ENCODE peak calls at places on chromosomes 12 and 14, in nine cellular contexts. E is T-helper 9 cell; J is NCI-H345; C is stimulated activated CD4-positive, alpha-beta T cell treated with anti-CD3 and anti-CD28 coated beads, Interleukin-1b, Interleukin-23, amount 100 ng/mL, for 4 hours; F is osteoblast; T is ovary; R is NCI-H1105; P is mammary epithelial cell; K is NAMALWA. B is an unnamed sample.

GRCh38 chr12:49870501-49871262 is 27.8 kb upstream of the BCDIN3D start:
- DNase-seq in R (no peak), T (peak), E (no peak), C (no peak), K (no peak), F (no peak), P (no peak), J (no peak), B (no peak)

GRCh38 chr14:61521773-61522172 is 173.5 kb upstream of the HIF1A start:
- DNase-seq in K (no peak), R (no peak), J (no peak), C (no peak), F (no peak), T (no peak), E (no peak), P (no peak), B (no peak)

GRCh38 chr12:62006076-62006732 is 254.0 kb upstream of the USP15 start:
- DNase-seq in T (no peak), P (peak), K (peak), R (no peak), E (no peak), F (no peak), J (peak), C (no peak), B (no peak)

GRCh38 chr12:93570552-93571359 is 1.7 kb upstream of the SOCS2 start:
- DNase-seq in C (peak), T (peak), J (peak), F (peak), R (peak), E (peak), K (no peak), P (peak), B (peak)

GRCh38 chr14:100371773-100372172 is 48.6 kb downstream of the SLC25A47 start:
- DNase-seq in F (no peak), C (no peak), P (no peak), T (no peak), K (no peak), R (no peak), J (no peak), E (no peak), B (no peak)

GRCh38 chr12:30166416-30166815 is 382.7 kb upstream of the TMTC1 start:
- DNase-seq in C (no peak), F (peak), J (no peak), T (no peak), R (no peak), K (no peak), P (no peak), E (no peak), B (no peak)

GRCh38 chr12:64320611-64321010 is 69.9 kb downstream of the C12orf56 start:
- DNase-seq in E (no peak), R (no peak), F (no peak), K (no peak), T (no peak), P (no peak), J (no peak), C (no peak), B (no peak)

GRCh38 chr14:70995671-70996070 is 88.4 kb downstream of the PCNX1 start:
- DNase-seq in E (no peak), T (no peak), J (no peak), C (no peak), K (no peak), F (no peak), R (no peak), P (no peak), B (no peak)

GRCh38 chr12:124767075-124767821 is 96.4 kb downstream of the SCARB1 start:
- DNase-seq in F (peak), C (peak), J (peak), K (peak), T (peak), E (peak), P (peak), R (no peak), B (no peak)

GRCh38 chr14:91029451-91030217 is 30.8 kb downstream of the RPS6KA5 start:
- DNase-seq in C (no peak), E (no peak), P (no peak), R (no peak), K (no peak), F (no peak), T (no peak), J (no peak), B (no peak)

GRCh38 chr14:52266782-52267181 is 716 bp upstream of the PTGDR start:
- DNase-seq in T (no peak), F (peak), E (no peak), J (no peak), C (no peak), R (no peak), K (no peak), P (peak), B (no peak)

GRCh38 chr12:86613306-86613705 is 357.1 kb upstream of the MGAT4C start:
- DNase-seq in F (no peak), E (no peak), P (peak), K (no peak), R (peak), T (no peak), C (no peak), J (no peak), B (no peak)

B was measured in NCI-H1417 treated with DMSO at 0.1 percent for 48 hours.